ENCODE peak calls at places on chromosomes 3 and 15, in nine cellular contexts. S is PC-9, G is left lung, C is uterus, U is spleen, Y is osteoblast, X is GM20000, Z is adrenal gland, F is nephron progenitor cell. T is an unnamed sample.

GRCh38 chr3:14242490-14243311 is 64.1 kb downstream of the LSM3 start:
- DNase-seq in S (no peak), G (no peak), C (no peak), U (no peak), Y (no peak), X (no peak), Z (no peak), F (no peak), T (no peak)

GRCh38 chr3:34382859-34383258 is 584.4 kb downstream of the PDCD6IP start:
- DNase-seq in S (no peak), G (no peak), C (no peak), U (no peak), Y (no peak), X (no peak), Z (no peak), F (no peak), T (no peak)

GRCh38 chr3:178392553-178392952 is 143.7 kb upstream of the KCNMB2 start:
- DNase-seq in S (no peak), G (no peak), C (no peak), U (no peak), Y (no peak), X (no peak), Z (no peak), F (no peak), T (no peak)

GRCh38 chr15:41512512-41513281 is 930 bp downstream of the LTK start:
- DNase-seq in S (peak), G (peak), C (no peak), U (peak), Y (peak), X (peak), Z (peak), F (peak), T (peak)

GRCh38 chr3:149967067-149967685 is 3.5 kb downstream of the PFN2 start:
- DNase-seq in S (no peak), G (no peak), C (no peak), U (no peak), Y (peak), X (peak), Z (no peak), F (no peak), T (no peak)

GRCh38 chr15:48498828-48499227 is 146.7 kb downstream of the FBN1 start:
- DNase-seq in S (no peak), G (no peak), C (no peak), U (no peak), Y (no peak), X (no peak), Z (no peak), F (no peak), T (no peak)

GRCh38 chr3:44511238-44511567 is 33.7 kb upstream of the ZNF445 start:
- DNase-seq in S (no peak), G (no peak), C (no peak), U (no peak), Y (no peak), X (no peak), Z (no peak), F (no peak), T (no peak)

GRCh38 chr3:138877246-138877645 is 42.5 kb upstream of the PIK3CB start:
- DNase-seq in S (no peak), G (no peak), C (no peak), U (peak), Y (no peak), X (no peak), Z (no peak), F (no peak), T (no peak)

GRCh38 chr3:34419801-34420200 is 621.4 kb downstream of the PDCD6IP start:
- DNase-seq in S (no peak), G (no peak), C (no peak), U (no peak), Y (peak), X (no peak), Z (no peak), F (peak), T (no peak)

GRCh38 chr3:31687020-31687802 is 154.5 kb downstream of the STT3B start:
- DNase-seq in S (no peak), G (no peak), C (no peak), U (no peak), Y (no peak), X (no peak), Z (no peak), F (no peak), T (no peak)
- TF ChIP-seq CTCF in S (peak), G (no peak), C (no peak), U (no peak), Y (no peak), X (no peak), Z (no peak), F (no peak), T (peak)

DNA sequence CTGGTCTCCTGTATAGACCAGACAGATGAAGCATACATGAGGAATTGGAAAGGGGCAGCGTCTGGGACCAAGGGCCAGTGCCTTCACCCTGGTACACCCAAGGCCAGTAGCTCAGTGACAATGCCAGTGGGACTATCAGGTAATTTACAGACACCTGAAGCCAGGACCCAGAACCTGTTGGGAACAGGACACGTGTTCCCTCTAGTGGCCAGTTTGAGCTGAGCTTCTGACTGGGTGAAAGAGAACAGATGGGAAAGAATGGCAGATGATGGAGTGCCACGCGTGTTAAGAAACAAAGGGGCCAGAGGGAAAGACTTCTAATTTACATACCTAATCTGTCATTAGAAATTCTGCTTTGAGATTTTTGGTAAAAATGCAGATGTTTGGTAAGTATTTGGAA is 5.1 kb upstream of the SLC25A38 start:
- DNase-seq in S (peak), G (no peak), C (no peak), U (no peak), Y (no peak), X (peak), Z (peak), F (peak), T (peak)
- TF ChIP-seq CTCF in S (peak), G (peak), C (peak), U (peak), Y (peak), X (peak), Z (peak), F (peak), T (peak)

GRCh38 chr15:45022871-45023658 is at the start of gene SORD:
- DNase-seq in S (peak), G (peak), C (peak), U (peak), Y (peak), X (peak), Z (peak), F (peak), T (peak)
- TF ChIP-seq CTCF in S (no peak), G (no peak), C (no peak), U (no peak), Y (no peak), X (no peak), Z (no peak), F (no peak), T (no peak)

GRCh38 chr3:171822707-171823106 is 12.4 kb upstream of the PLD1 start:
- DNase-seq in S (no peak), G (no peak), C (no peak), U (no peak), Y (no peak), X (no peak), Z (no peak), F (no peak), T (no peak)

GRCh38 chr3:171824824-171825221 is 14.5 kb upstream of the PLD1 start:
- DNase-seq in S (no peak), G (no peak), C (no peak), U (no peak), Y (no peak), X (no peak), Z (no peak), F (no peak), T (no peak)

GRCh38 chr3:171824076-171824475 is 13.8 kb upstream of the PLD1 start:
- DNase-seq in S (no peak), G (no peak), C (peak), U (no peak), Y (no peak), X (no peak), Z (no peak), F (no peak), T (no peak)

GRCh38 chr3:171821778-171822358 is 11.6 kb upstream of the PLD1 start:
- DNase-seq in S (no peak), G (no peak), C (no peak), U (no peak), Y (no peak), X (no peak), Z (no peak), F (no peak), T (no peak)

DNA sequence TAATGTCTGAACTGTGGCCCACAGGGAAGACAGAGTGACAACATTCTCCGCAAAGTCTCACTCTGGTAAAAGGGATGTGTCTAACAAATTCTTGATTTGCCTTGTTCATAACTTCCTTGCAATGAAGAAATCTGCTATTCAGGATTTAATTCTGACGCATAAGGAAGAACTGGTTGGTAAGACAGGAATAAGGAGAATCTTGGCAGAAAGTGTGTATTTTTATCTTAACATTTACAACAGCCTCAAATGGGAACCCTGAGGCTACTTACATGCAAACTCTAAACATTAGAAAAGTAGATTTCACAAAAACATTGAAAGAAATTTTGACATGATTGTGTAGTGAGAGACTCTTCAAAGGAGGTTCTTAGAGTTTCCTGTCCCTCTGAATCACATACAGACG is 10.8 kb upstream of the PLD1 start:
- DNase-seq in S (no peak), G (no peak), C (no peak), U (no peak), Y (no peak), X (no peak), Z (no peak), F (no peak), T (no peak)
- TF ChIP-seq CTCF in S (no peak), G (no peak), C (no peak), U (no peak), Y (no peak), X (no peak), Z (no peak), F (no peak), T (no peak)

GRCh38 chr3:190514163-190515153 is 573 bp downstream of the IL1RAP start:
- DNase-seq in S (peak), G (peak), C (peak), U (peak), Y (peak), X (peak), Z (peak), F (peak), T (peak)
- TF ChIP-seq CTCF in S (no peak), G (no peak), C (no peak), U (no peak), Y (no peak), X (no peak), Z (no peak), F (no peak), T (no peak)

GRCh38 chr3:128278761-128279593 is 125.7 kb downstream of the EEFSEC start:
- DNase-seq in S (no peak), G (peak), C (peak), U (peak), Y (peak), X (no peak), Z (peak), F (peak), T (no peak)
- TF ChIP-seq CTCF in S (no peak), G (no peak), C (peak), U (no peak), Y (no peak), X (no peak), Z (no peak), F (no peak), T (no peak)

T was measured in GM13977.